ENCODE peak calls at places on chromosomes 7 and 10, in eight cellular contexts. M is body of pancreas, R is heart left ventricle, K is breast epithelium, I is A549, D is gastrocnemius medialis, L is Peyer's patch, G is prostate gland. E is an unnamed sample.

GRCh38 chr7:37908221-37908788 is 8.3 kb downstream of the SFRP4 start:
- DNase-seq in M (no peak), R (no peak), K (no peak), I (no peak), D (no peak), L (no peak), G (no peak), E (no peak)

GRCh38 chr7:155090647-155091046 is 20.5 kb downstream of the HTR5A start:
- DNase-seq in M (no peak), R (no peak), K (no peak), I (no peak), D (no peak), L (no peak), G (no peak), E (no peak)

GRCh38 chr10:19730071-19730470 is 86.2 kb upstream of the PLXDC2 start:
- DNase-seq in M (no peak), R (no peak), K (no peak), I (no peak), D (no peak), L (no peak), G (no peak), E (no peak)

GRCh38 chr10:46264737-46265368 is 21.9 kb upstream of the ANTXRL start:
- DNase-seq in M (no peak), R (peak), K (no peak), I (no peak), D (no peak), L (no peak), G (no peak), E (no peak)

GRCh38 chr7:77537595-77538185 is 595 bp downstream of the PTPN12 start:
- DNase-seq in M (peak), R (peak), K (no peak), I (peak), D (peak), L (peak), G (peak), E (peak)

GRCh38 chr10:69338547-69339450 is 60.5 kb downstream of the HK1 start:
- DNase-seq in M (no peak), R (no peak), K (no peak), I (no peak), D (no peak), L (no peak), G (no peak), E (no peak)

GRCh38 chr7:91915401-91916067 is 25.1 kb upstream of the AKAP9 start:
- DNase-seq in M (no peak), R (no peak), K (no peak), I (no peak), D (no peak), L (no peak), G (no peak), E (no peak)

GRCh38 chr7:1368150-1368681 is 91.1 kb downstream of the MICALL2 start:
- DNase-seq in M (no peak), R (no peak), K (no peak), I (no peak), D (no peak), L (no peak), G (no peak), E (no peak)

GRCh38 chr7:5630670-5631069 is 150.8 kb downstream of the RNF216 start:
- DNase-seq in M (no peak), R (no peak), K (no peak), I (no peak), D (no peak), L (peak), G (no peak), E (no peak)

GRCh38 chr10:91043173-91043910 is 122.5 kb upstream of the ANKRD1 start:
- DNase-seq in M (no peak), R (no peak), K (no peak), I (peak), D (no peak), L (no peak), G (no peak), E (no peak)

GRCh38 chr10:48598243-48598935 is 6.5 kb downstream of the ARHGAP22 start:
- DNase-seq in M (no peak), R (no peak), K (no peak), I (no peak), D (no peak), L (peak), G (no peak), E (no peak)

GRCh38 chr10:65419629-65420028 is 1506.2 kb upstream of the LRRTM3 start:
- DNase-seq in M (no peak), R (no peak), K (no peak), I (no peak), D (no peak), L (no peak), G (no peak), E (no peak)

GRCh38 chr7:55127622-55128081 is 108.8 kb downstream of the EGFR start:
- DNase-seq in M (no peak), R (no peak), K (no peak), I (no peak), D (peak), L (no peak), G (no peak), E (no peak)

GRCh38 chr7:96388166-96388565 is 66.3 kb upstream of the SLC25A13 start:
- DNase-seq in M (no peak), R (no peak), K (no peak), I (no peak), D (no peak), L (no peak), G (no peak), E (no peak)

GRCh38 chr7:148264933-148265557 is 325.5 kb upstream of the C7orf33 start:
- DNase-seq in M (peak), R (no peak), K (no peak), I (peak), D (no peak), L (no peak), G (no peak), E (no peak)

GRCh38 chr7:104967595-104967994 is 46.4 kb upstream of the KMT2E start:
- DNase-seq in M (no peak), R (no peak), K (no peak), I (no peak), D (no peak), L (no peak), G (no peak), E (no peak)

GRCh38 chr7:158684329-158684728 is 20.3 kb downstream of the NCAPG2 start:
- DNase-seq in M (no peak), R (no peak), K (no peak), I (no peak), D (no peak), L (no peak), G (no peak), E (no peak)

GRCh38 chr7:36661135-36661840 is 63.0 kb downstream of the AOAH start:
- DNase-seq in M (no peak), R (no peak), K (no peak), I (no peak), D (no peak), L (no peak), G (no peak), E (no peak)

GRCh38 chr10:93166116-93166515 is 92.4 kb downstream of the CYP26A1 start:
- DNase-seq in M (no peak), R (no peak), K (no peak), I (no peak), D (no peak), L (no peak), G (no peak), E (no peak)

GRCh38 chr10:32954080-32954479 is 4.0 kb downstream of the ITGB1 start:
- DNase-seq in M (no peak), R (no peak), K (no peak), I (no peak), D (no peak), L (no peak), G (no peak), E (no peak)

GRCh38 chr10:130016095-130016494 is 52.0 kb upstream of the EBF3 start:
- DNase-seq in M (no peak), R (no peak), K (no peak), I (no peak), D (no peak), L (no peak), G (no peak), E (no peak)

GRCh38 chr10:130018253-130018652 is 54.2 kb upstream of the EBF3 start:
- DNase-seq in M (no peak), R (no peak), K (no peak), I (no peak), D (no peak), L (no peak), G (no peak), E (no peak)

GRCh38 chr10:130018730-130019185 is 54.7 kb upstream of the EBF3 start:
- DNase-seq in M (no peak), R (no peak), K (no peak), I (no peak), D (no peak), L (no peak), G (no peak), E (no peak)

GRCh38 chr10:130017631-130018022 is 53.6 kb upstream of the EBF3 start:
- DNase-seq in M (no peak), R (no peak), K (no peak), I (no peak), D (no peak), L (no peak), G (no peak), E (no peak)

DNA sequence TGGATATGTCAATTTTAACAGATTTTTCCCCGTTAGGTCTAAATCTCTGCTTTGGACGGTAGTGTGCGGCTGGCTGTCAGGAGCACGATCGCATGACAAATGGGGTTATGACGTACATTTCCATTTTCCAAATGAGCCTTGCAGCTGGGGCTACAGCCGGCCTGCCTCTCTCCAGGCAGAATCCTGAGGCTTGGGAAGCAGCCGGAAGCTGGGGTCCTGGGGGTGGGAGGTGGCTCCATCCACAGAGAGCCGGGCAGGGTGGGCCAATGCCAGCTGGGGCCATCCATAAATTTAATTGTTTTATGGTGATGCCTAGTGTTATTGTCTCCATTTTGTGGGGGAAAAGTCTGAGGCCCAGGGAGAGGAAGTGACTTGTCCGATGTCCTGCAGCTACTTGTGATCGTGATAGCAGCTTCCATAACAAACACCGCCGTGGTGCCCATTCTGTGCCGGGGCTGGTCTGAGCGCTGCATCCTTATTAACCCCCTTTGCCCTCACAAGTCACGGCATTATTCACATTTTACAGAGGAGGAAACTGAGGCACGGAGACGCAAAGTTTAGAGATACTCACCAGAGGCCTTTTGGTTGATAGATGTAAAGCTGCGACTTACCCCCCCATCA is 53.0 kb upstream of the EBF3 start:
- DNase-seq in M (no peak), R (no peak), K (no peak), I (no peak), D (no peak), L (no peak), G (no peak), E (no peak)
- TF ChIP-seq CTCF in M (no peak), R (no peak), K (no peak), I (no peak), D (no peak), L (no peak), G (no peak), E (no peak)

DNA sequence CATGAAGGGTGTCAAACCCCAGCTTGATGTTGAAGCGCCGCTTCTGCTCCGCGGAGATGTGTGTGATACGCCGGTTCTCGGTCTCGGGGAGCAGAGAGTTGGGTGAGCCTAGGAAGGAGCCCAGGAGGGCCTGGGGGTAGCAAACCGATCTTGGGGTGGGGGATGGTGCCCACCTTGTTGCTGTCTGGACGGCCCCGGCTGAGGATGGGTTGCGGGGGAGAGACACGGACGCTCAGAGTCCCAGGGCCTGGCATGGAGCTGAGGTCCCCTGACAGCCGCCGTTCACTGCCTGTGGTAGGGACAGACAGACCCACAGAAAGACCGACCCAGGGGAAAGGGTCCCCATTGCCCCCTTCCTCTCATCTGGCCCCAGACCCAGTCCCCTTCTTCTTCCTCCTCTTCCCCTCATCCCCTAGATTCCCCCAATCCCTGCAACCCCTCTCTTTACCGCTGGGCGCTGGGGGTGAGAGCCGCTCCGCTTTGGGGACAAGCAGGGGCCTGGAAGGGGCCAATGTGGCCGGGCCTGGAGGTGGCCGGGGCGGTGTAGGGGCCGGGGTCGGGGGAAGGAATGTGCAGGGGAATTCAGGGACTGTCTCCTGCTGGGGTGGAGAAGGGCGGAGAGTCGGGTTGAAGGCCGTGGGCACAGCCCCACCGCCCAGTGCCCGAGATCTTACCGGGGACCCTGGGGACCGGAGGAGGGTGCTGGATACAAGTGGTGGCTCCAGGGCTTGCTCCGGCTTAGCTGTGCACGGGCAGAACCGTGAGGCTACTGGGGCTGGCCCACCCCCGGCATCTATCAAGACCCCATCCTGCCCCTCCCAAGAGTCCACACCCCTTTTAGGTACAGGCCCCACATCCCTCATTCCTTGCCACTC is 18.0 kb upstream of the TBL2 start:
- DNase-seq in M (no peak), R (no peak), K (no peak), I (no peak), D (no peak), L (no peak), G (no peak), E (no peak)
- TF ChIP-seq POLR2A in M (no peak), R (no peak), K (no peak), I (no peak), D (no peak), L (no peak), G (no peak), E (no peak)

DNA sequence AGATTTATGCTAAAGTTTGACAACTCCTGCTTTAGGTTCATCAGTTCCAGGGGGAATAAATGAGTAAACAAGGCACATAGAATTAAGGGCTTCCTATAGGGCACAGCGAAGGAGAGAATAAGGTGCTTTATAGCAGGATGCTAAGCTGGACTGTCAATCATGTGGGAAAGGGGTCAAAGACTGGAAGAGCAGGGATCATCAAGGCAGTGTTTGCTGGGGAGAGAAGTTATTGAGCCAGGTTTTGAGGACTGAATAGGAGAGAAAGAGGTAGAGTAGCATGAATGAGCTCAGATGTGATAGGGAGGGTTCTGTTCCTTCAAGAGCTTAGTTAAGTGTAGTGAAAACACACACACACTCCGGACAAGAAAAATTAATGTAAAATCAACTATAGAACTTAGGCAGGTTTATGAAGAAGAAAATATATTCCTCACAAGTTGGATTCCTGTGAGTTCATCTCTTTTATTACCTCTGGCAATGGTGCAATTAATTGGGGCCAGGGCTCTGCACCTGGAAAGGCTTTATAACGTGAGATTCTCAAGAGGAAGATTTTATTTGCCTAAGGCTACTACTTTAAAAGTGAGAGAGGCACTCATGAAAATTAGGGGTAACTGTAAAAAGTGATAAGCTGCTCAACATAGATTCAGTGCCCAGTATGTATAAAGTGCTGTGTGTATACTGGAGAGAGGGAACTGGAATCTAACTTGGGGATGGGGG is 222.4 kb downstream of the AUTS2 start:
- DNase-seq in M (no peak), R (no peak), K (no peak), I (no peak), D (no peak), L (no peak), G (no peak), E (no peak)
- H3K27ac ChIP-seq in M (no peak), R (no peak), K (no peak), I (no peak), D (no peak), L (no peak), G (no peak), E (no peak)

DNA sequence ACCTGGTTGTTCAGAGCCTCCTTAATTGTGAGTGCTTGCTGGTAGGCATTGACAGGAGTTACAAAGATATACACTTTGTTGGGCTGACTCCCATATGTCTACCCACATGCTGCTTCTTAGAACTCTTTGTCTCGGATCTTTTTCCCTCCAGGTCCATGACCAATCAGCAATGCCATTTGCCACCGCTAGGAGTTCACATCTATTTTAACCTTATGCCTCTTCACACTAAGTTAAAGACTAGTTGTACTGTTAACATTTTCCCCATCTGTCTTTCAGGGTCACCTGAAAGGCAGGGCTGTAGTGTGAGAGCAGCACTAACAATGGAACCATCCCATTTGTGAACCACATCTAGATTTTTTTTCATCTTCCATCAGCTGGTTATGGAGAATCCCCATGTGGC is 226.7 kb upstream of the NPY start:
- DNase-seq in M (no peak), R (no peak), K (no peak), I (peak), D (no peak), L (no peak), G (no peak), E (no peak)
- TF ChIP-seq CTCF in M (no peak), R (no peak), K (no peak), I (no peak), D (no peak), L (no peak), G (no peak), E (no peak)

DNA sequence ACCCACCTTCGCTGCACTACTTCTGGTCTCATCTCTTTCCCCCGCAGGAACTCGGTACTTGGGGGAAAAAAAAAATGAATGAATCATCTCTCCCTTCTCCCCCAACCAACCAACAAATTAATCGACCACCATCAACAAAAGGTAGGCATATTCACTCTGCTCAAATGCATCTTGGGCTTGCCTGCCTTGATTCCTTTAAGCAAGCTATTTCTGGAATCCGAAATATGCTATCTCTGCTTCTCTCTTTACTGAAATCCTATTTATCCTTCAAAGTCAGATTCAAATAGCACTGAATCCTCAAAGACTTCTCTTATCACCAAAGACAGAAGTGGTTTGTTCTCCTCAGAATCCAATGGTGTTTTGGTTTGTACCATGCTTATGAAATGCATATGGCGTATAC is 49.6 kb upstream of the TPK1 start:
- DNase-seq in M (no peak), R (no peak), K (no peak), I (no peak), D (no peak), L (no peak), G (no peak), E (no peak)
- TF ChIP-seq POLR2A in M (no peak), R (no peak), K (no peak), I (no peak), D (no peak), L (no peak), G (no peak), E (no peak)

DNA sequence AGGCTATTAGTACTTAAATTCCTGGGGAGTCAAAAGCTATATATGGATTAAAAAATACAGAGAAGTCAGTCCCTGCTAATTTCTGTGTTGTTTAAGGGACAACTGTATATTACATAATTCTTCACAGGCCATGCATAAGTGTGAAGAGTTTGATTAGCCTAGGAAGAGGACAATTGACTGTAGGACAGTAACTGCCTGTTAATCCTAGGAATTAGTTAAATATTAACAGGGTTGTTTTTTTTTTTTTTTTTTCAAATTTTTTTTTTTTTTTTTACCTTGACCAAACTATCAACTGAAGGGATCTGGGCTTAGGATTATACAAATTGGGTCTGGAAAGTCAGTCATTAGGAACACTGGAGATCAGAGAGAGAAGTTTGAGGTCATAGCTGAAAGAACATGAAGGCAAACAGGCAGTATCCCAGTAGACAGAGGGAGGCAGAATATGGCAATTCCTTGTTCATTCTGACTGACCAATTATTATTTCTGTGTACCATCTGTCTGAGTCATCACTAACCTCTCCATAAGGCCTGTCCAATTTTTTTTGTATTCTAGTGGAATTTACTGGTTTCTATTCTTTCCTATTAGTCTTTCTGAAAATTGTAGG is 1139.2 kb downstream of the SORCS1 start:
- DNase-seq in M (no peak), R (no peak), K (no peak), I (no peak), D (no peak), L (no peak), G (no peak), E (no peak)
- H3K27ac ChIP-seq in M (no peak), R (no peak), K (no peak), I (no peak), D (no peak), L (no peak), G (no peak), E (no peak)

GRCh38 chr7:142483659-142484317 is 225.9 kb upstream of the PRSS58 start:
- DNase-seq in M (no peak), R (no peak), K (no peak), I (no peak), D (no peak), L (no peak), G (no peak), E (no peak)

GRCh38 chr7:142485617-142486226 is 227.9 kb upstream of the PRSS58 start:
- DNase-seq in M (no peak), R (no peak), K (no peak), I (no peak), D (no peak), L (no peak), G (no peak), E (no peak)

GRCh38 chr7:142482899-142483658 is 225.2 kb upstream of the PRSS58 start:
- DNase-seq in M (peak), R (no peak), K (no peak), I (peak), D (no peak), L (no peak), G (peak), E (peak)

GRCh38 chr7:142478479-142479220 is 220.8 kb upstream of the PRSS58 start:
- DNase-seq in M (peak), R (no peak), K (no peak), I (peak), D (peak), L (no peak), G (no peak), E (no peak)

GRCh38 chr7:142481548-142481947 is 223.7 kb upstream of the PRSS58 start:
- DNase-seq in M (no peak), R (no peak), K (no peak), I (no peak), D (no peak), L (no peak), G (no peak), E (no peak)
- TF ChIP-seq CTCF in M (no peak), R (no peak), K (no peak), I (no peak), D (no peak), L (no peak), G (no peak), E (no peak)

GRCh38 chr7:100049441-100050291 is at the start of gene ZSCAN21:
- DNase-seq in M (peak), R (peak), K (peak), I (peak), D (peak), L (peak), G (peak), E (peak)
- TF ChIP-seq POLR2A in M (peak), R (peak), K (peak), I (peak), D (peak), L (peak), G (peak), E (peak)